ENCODE peak calls at places on chromosomes 5 and 9, in five cellular contexts. G is Peyer's patch, O is heart right ventricle, N is endodermal cell, P is RWPE2. E is an unnamed sample. For H3K36me3, the result is how much of the 10 kb centered on the place peaks cover.

GRCh38 chr9:72150172-72150571 is 932 bp downstream of the GDA start:
- DNase-seq in G (no peak), O (no peak), N (no peak), P (no peak), E (no peak)

GRCh38 chr9:123617952-123618678 is 262.1 kb downstream of the CRB2 start:
- DNase-seq in G (no peak), O (no peak), N (no peak), P (no peak), E (no peak)

GRCh38 chr5:59366784-59367183 is 526.7 kb downstream of the PDE4D start:
- DNase-seq in G (no peak), O (no peak), N (no peak), P (no peak), E (no peak)

GRCh38 chr5:79008362-79008761 is 23.3 kb upstream of the ARSB start:
- DNase-seq in G (no peak), O (no peak), N (peak), P (no peak), E (no peak)

GRCh38 chr5:122751293-122751753 is 23.6 kb upstream of the SNX2 start:
- DNase-seq in G (no peak), O (no peak), N (peak), P (no peak), E (peak)

GRCh38 chr5:178462846-178463245 is 127.3 kb downstream of the COL23A1 start:
- DNase-seq in G (peak), O (no peak), N (peak), P (no peak), E (no peak)

GRCh38 chr9:99071313-99072039 is 33.4 kb upstream of the TGFBR1 start:
- DNase-seq in G (no peak), O (peak), N (no peak), P (no peak), E (peak)

GRCh38 chr9:135505406-135506187 is 5.1 kb downstream of the MRPS2 start:
- DNase-seq in G (no peak), O (no peak), N (no peak), P (peak), E (no peak)

GRCh38 chr9:95105519-95106287 is 211.8 kb downstream of the FANCC start:
- DNase-seq in G (no peak), O (no peak), N (no peak), P (no peak), E (no peak)

GRCh38 chr9:87100001-87100400 is 152.7 kb upstream of the GAS1 start:
- DNase-seq in G (no peak), O (no peak), N (no peak), P (no peak), E (no peak)

GRCh38 chr5:179162351-179163235 is 102.4 kb downstream of the ZNF354C start:
- DNase-seq in G (no peak), O (no peak), N (no peak), P (peak), E (no peak)

GRCh38 chr5:60677831-60678664 is 21.9 kb downstream of the DEPDC1B start:
- DNase-seq in G (peak), O (no peak), N (no peak), P (no peak), E (peak)

GRCh38 chr9:117403848-117404247 is 11.0 kb downstream of the ASTN2 start:
- DNase-seq in G (no peak), O (no peak), N (no peak), P (no peak), E (no peak)

GRCh38 chr5:96004754-96005153 is 43.1 kb upstream of the ELL2 start:
- DNase-seq in G (no peak), O (no peak), N (no peak), P (no peak), E (no peak)

GRCh38 chr5:83731638-83732037 is 11.0 kb upstream of the HAPLN1 start:
- DNase-seq in G (no peak), O (no peak), N (no peak), P (no peak), E (no peak)

GRCh38 chr5:146137967-146138403 is 32.6 kb upstream of the PLAC8L1 start:
- DNase-seq in G (no peak), O (no peak), N (no peak), P (no peak), E (peak)

GRCh38 chr5:42621662-42622061 is 135.0 kb upstream of the CCDC152 start:
- DNase-seq in G (no peak), O (no peak), N (no peak), P (no peak), E (peak)

GRCh38 chr9:73157811-73158210 is 6.1 kb downstream of the ANXA1 start:
- DNase-seq in G (no peak), O (no peak), N (no peak), P (no peak), E (no peak)

GRCh38 chr9:92289708-92290390 is 3.6 kb downstream of the IARS1 start:
- DNase-seq in G (no peak), O (no peak), N (no peak), P (no peak), E (peak)

GRCh38 chr5:125409496-125410351 is 663.3 kb upstream of the ZNF608 start:
- DNase-seq in G (no peak), O (no peak), N (no peak), P (no peak), E (peak)

GRCh38 chr5:72188176-72188575 is 80.9 kb downstream of the MAP1B start:
- DNase-seq in G (no peak), O (no peak), N (no peak), P (no peak), E (no peak)

GRCh38 chr9:18703086-18703750 is 229.3 kb downstream of the ADAMTSL1 start:
- DNase-seq in G (no peak), O (no peak), N (no peak), P (no peak), E (peak)

GRCh38 chr9:21412109-21412508 is 3.2 kb downstream of the IFNA8 start:
- DNase-seq in G (no peak), O (no peak), N (no peak), P (no peak), E (no peak)

GRCh38 chr5:31809037-31809910 is 170.3 kb downstream of the PDZD2 start:
- DNase-seq in G (peak), O (peak), N (peak), P (peak), E (peak)

GRCh38 chr9:10562581-10563343 is 50.0 kb downstream of the PTPRD start:
- DNase-seq in G (no peak), O (no peak), N (no peak), P (no peak), E (peak)

GRCh38 chr5:169701910-169702451 is 64.9 kb downstream of the DOCK2 start:
- DNase-seq in G (no peak), O (no peak), N (peak), P (no peak), E (peak)

GRCh38 chr5:59186623-59187022 is 603.7 kb downstream of the RAB3C start:
- DNase-seq in G (no peak), O (no peak), N (no peak), P (no peak), E (no peak)

GRCh38 chr5:158641016-158641415 is 458.7 kb downstream of the EBF1 start:
- DNase-seq in G (no peak), O (no peak), N (no peak), P (no peak), E (no peak)

GRCh38 chr5:38059876-38060275 is 198.5 kb upstream of the EGFLAM start:
- DNase-seq in G (no peak), O (no peak), N (no peak), P (no peak), E (peak)

GRCh38 chr9:107019216-107019615 is 156.2 kb downstream of the ZNF462 start:
- DNase-seq in G (no peak), O (no peak), N (no peak), P (no peak), E (peak)

GRCh38 chr9:5563417-5563815 is 53.1 kb downstream of the PDCD1LG2 start:
- DNase-seq in G (no peak), O (no peak), N (no peak), P (no peak), E (peak)

GRCh38 chr5:95284512-95285405 is at the start of gene MCTP1:
- DNase-seq in G (no peak), O (no peak), N (peak), P (no peak), E (no peak)

GRCh38 chr9:113151696-113152630 is 1.2 kb downstream of the SLC31A2 start:
- DNase-seq in G (peak), O (no peak), N (no peak), P (no peak), E (no peak)

GRCh38 chr9:92196909-92197308 is 81.7 kb upstream of the SPTLC1 start:
- DNase-seq in G (no peak), O (no peak), N (no peak), P (no peak), E (peak)

GRCh38 chr5:39934830-39935229 is 510.1 kb upstream of the DAB2 start:
- DNase-seq in G (no peak), O (no peak), N (no peak), P (no peak), E (no peak)

GRCh38 chr5:44542470-44542869 is 153.2 kb upstream of the FGF10 start:
- DNase-seq in G (no peak), O (no peak), N (no peak), P (no peak), E (peak)

GRCh38 chr9:99660191-99660636 is 161.5 kb upstream of the NR4A3 start:
- DNase-seq in G (peak), O (peak), N (no peak), P (no peak), E (no peak)

GRCh38 chr5:141669519-141669918 is 12.5 kb downstream of the ARAP3 start:
- DNase-seq in G (no peak), O (no peak), N (peak), P (no peak), E (no peak)
- TF ChIP-seq CTCF in G (no peak), O (no peak), N (peak), P (no peak), E (no peak)

DNA sequence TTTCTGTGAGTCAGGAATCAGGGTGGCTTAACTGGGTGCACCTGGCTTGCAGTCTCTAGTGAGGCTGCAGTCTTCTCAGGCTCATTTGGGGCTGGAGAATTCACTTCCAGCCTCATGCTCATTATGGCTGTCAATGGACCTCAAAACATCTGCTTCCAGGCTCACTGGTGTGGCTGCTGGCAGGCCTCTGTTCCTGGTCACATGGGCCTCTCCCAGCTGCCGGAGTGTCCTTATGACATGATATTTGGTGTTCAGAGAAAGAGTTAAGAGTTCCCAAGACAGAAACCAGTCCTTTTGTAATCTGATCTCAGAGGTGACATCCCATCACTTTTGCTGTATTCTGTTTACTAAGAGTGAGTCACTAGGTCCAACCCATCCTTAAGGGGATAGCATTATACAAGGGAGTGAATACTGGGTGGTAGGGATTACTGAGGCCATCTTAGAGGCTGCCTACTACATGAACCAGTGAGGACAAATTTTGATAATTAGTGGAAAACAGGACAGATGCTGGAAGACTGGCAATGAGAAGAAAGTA is 104.6 kb downstream of the CACNA1B start:
- DNase-seq in G (no peak), O (no peak), N (no peak), P (no peak), E (no peak)
- H3K36me3 ChIP-seq in G (under half), O (under half), N (under half), P (under half), E (under half)

GRCh38 chr5:90193185-90193822 is 216.3 kb downstream of the CETN3 start:
- DNase-seq in G (no peak), O (no peak), N (peak), P (no peak), E (no peak)
- TF ChIP-seq CTCF in G (no peak), O (no peak), N (peak), P (no peak), E (no peak)

DNA sequence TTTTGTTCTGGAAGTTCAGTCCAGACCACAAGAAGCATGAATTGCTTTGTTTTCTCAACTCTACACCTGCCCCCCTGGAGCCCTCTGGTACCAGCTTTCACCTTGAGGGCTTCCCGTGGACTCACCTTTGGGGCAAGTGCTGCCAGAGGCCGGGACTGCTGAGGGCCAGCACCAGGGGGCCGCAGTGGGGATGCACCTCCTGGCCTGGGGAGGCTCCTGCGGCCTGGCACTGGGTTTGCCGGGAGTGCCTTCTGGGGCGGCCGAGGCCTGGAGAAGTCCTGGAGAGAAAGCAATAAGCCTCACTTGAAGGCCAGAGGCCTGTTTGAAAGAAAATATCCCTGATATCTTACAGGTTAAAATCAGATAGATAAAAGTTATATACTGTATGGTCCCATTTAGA is 21.7 kb downstream of the NIPAL4 start:
- DNase-seq in G (no peak), O (no peak), N (no peak), P (no peak), E (no peak)
- H3K36me3 ChIP-seq in G (under half), O (under half), N (half or more), P (under half), E (under half)

GRCh38 chr9:129718647-129719046 is 34.2 kb downstream of the PTGES start:
- DNase-seq in G (no peak), O (no peak), N (no peak), P (no peak), E (no peak)

GRCh38 chr9:129720181-129720864 is 32.5 kb downstream of the PTGES start:
- DNase-seq in G (no peak), O (no peak), N (peak), P (no peak), E (no peak)

GRCh38 chr9:129722913-129723312 is 29.9 kb downstream of the PTGES start:
- DNase-seq in G (no peak), O (no peak), N (no peak), P (no peak), E (no peak)

GRCh38 chr9:129719135-129719534 is 33.7 kb downstream of the PTGES start:
- DNase-seq in G (no peak), O (no peak), N (peak), P (no peak), E (no peak)

GRCh38 chr9:129720865-129721545 is 31.8 kb downstream of the PTGES start:
- DNase-seq in G (no peak), O (no peak), N (no peak), P (no peak), E (no peak)
- TF ChIP-seq CTCF in G (no peak), O (no peak), N (peak), P (peak), E (peak)

GRCh38 chr5:134608555-134608954 is 24.1 kb downstream of the SAR1B start:
- DNase-seq in G (no peak), O (no peak), N (no peak), P (no peak), E (no peak)
- H3K36me3 ChIP-seq in G (under half), O (half or more), N (half or more), P (half or more), E (under half)

DNA sequence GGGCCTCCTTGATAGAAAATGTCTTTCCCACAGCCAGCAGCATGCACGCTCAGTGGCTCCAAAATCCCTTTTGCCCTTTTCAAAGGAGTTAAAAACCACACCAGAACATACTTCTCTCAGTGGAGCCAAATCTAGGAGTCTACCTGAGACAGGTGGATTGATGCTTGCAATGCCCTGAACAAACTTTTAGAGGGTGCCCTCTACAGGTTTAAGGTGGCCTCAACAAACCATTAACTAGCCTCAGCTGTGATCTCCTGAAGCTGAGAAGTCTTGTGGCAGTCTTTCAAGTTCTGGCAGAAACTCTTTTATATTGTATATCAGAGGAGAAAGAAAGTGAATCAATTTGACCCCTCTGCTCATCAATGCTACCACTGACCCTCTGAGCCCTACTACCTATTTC is 125.4 kb downstream of the MED27 start:
- DNase-seq in G (no peak), O (no peak), N (peak), P (no peak), E (no peak)
- TF ChIP-seq CTCF in G (peak), O (peak), N (peak), P (peak), E (no peak)

DNA sequence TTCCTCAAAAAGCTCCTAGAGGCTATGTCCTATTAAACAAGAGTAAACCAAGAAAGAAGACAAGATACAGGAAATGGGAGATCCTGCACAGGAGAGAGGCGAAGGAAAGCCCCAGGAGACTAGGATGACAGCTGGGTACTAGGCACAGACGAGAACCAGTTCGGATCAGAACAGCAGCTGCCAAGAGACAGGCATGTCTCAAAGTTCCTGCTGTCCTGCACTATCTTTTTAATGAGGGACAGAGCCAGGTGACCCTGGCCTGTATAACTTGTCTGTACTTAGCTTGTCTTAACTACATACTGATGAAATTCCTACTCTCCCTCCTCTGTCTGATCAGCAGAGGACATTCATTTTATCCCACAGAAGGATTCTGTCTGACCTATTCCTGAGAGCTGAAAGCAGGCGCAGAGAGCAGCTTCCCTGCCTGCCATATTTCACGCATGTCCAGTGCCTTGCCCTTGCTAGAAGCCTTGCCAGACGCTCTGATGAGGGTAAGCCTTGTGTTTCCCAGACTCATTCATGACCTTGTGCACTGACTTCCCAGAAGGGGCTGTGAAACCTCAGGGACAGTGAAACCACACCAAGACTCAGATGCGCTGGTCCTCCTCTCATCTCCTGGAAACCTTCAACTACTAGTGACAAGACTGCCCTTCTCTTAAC is 24.7 kb downstream of the TSC1 start:
- DNase-seq in G (no peak), O (no peak), N (no peak), P (no peak), E (no peak)
- H3K36me3 ChIP-seq in G (under half), O (half or more), N (half or more), P (half or more), E (under half)

GRCh38 chr9:133843751-133844373 is 105.7 kb upstream of the SARDH start:
- DNase-seq in G (no peak), O (no peak), N (no peak), P (no peak), E (no peak)
- TF ChIP-seq CTCF in G (no peak), O (no peak), N (no peak), P (no peak), E (no peak)

E was measured in fibroblast of lung.